ENCODE peak calls at places on chromosome 19, in four cellular contexts. R is activated naive CD8-positive, alpha-beta T cell treated with anti-CD3 and anti-CD28 coated beads, Interleukin-2, amount 50 U/mL, for 24 hours; I is choroid plexus epithelial cell; Z is activated T-cell treated with anti-CD3 and anti-CD28 coated beads, Interleukin-2, amount 50 U/mL, for 72 hours. D is an unnamed sample.

GRCh38 chr19:296476-297225 is 5.4 kb upstream of the PLPP2 start:
- DNase-seq in R (no peak), I (no peak), Z (no peak), D (no peak)

GRCh38 chr19:1130801-1131717 is 27.3 kb downstream of the GPX4 start:
- DNase-seq in R (peak; percentile 51), I (no peak), Z (peak; percentile 41), D (no peak)

GRCh38 chr19:47240996-47241918 is 10.3 kb upstream of the BBC3 start:
- DNase-seq in R (peak; percentile 86), I (peak; percentile 84), Z (peak; percentile 90), D (no peak)

GRCh38 chr19:55225415-55225958 is 3.1 kb downstream of the TMEM86B start:
- DNase-seq in R (no peak), I (no peak), Z (no peak), D (no peak)

GRCh38 chr19:30222993-30223865 is 149.0 kb upstream of the ZNF536 start:
- DNase-seq in R (no peak), I (no peak), Z (peak; percentile 12), D (no peak)

GRCh38 chr19:35195822-35196221 is 32.7 kb downstream of the FAM187B start:
- DNase-seq in R (no peak), I (no peak), Z (no peak), D (no peak)

GRCh38 chr19:50926144-50926543 is 14.9 kb upstream of the KLK4 start:
- DNase-seq in R (no peak), I (no peak), Z (no peak), D (no peak)

GRCh38 chr19:44848036-44848804 is 2.1 kb downstream of the NECTIN2 start:
- DNase-seq in R (no peak), I (peak; percentile 79), Z (no peak), D (no peak)

GRCh38 chr19:51005248-51005647 is 3.8 kb upstream of the KLK8 start:
- DNase-seq in R (no peak), I (no peak), Z (no peak), D (no peak)

GRCh38 chr19:45045671-45046353 is 7.0 kb downstream of the CLASRP start:
- DNase-seq in R (no peak), I (no peak), Z (no peak), D (no peak)

GRCh38 chr19:30283556-30283955 is 88.6 kb upstream of the ZNF536 start:
- DNase-seq in R (no peak), I (no peak), Z (no peak), D (no peak)

GRCh38 chr19:41449079-41449864 is 6.3 kb downstream of the ERICH4 start:
- DNase-seq in R (peak; percentile 78), I (peak; percentile 73), Z (peak; percentile 75), D (no peak)

GRCh38 chr19:14048439-14049153 is 13.3 kb downstream of the PALM3 start:
- DNase-seq in R (peak; percentile 86), I (peak; percentile 31), Z (peak; percentile 74), D (no peak)

GRCh38 chr19:44024900-44025216 is 321 bp upstream of the ZNF222 start:
- DNase-seq in R (no peak), I (no peak), Z (no peak), D (no peak)

GRCh38 chr19:41700381-41701195 is 7.8 kb upstream of the CEACAM5 start:
- DNase-seq in R (no peak), I (no peak), Z (no peak), D (no peak)

GRCh38 chr19:18501832-18502231 is 20.0 kb downstream of the ELL start:
- DNase-seq in R (no peak), I (no peak), Z (no peak), D (no peak)

GRCh38 chr19:47687906-47688305 is 25.3 kb upstream of the EHD2 start:
- DNase-seq in R (no peak), I (no peak), Z (no peak), D (no peak)

GRCh38 chr19:370641-371330 is 26.2 kb upstream of the MIER2 start:
- DNase-seq in R (no peak), I (no peak), Z (no peak), D (no peak)

GRCh38 chr19:52237771-52238400 is 31.5 kb upstream of the ZNF766 start:
- DNase-seq in R (peak; percentile 54), I (peak; percentile 84), Z (peak; percentile 51), D (no peak)

GRCh38 chr19:50928841-50929240 is 17.6 kb upstream of the KLK4 start:
- DNase-seq in R (no peak), I (no peak), Z (no peak), D (no peak)

GRCh38 chr19:58529405-58529804 is 9.8 kb upstream of the ZBTB45 start:
- DNase-seq in R (no peak), I (no peak), Z (no peak), D (no peak)

GRCh38 chr19:54317108-54317964 is 4.4 kb upstream of the LILRA5 start:
- DNase-seq in R (no peak), I (no peak), Z (no peak), D (no peak)

GRCh38 chr19:46033401-46033800 is 7.4 kb downstream of the IGFL4 start:
- DNase-seq in R (no peak), I (no peak), Z (no peak), D (no peak)

GRCh38 chr19:18008814-18009213 is 844 bp downstream of the ARRDC2 start:
- DNase-seq in R (no peak), I (no peak), Z (no peak), D (no peak)

GRCh38 chr19:4639531-4640246 is 373 bp downstream of the TNFAIP8L1 start:
- DNase-seq in R (no peak), I (no peak), Z (peak; percentile 18), D (no peak)

GRCh38 chr19:13117176-13117771 is 734 bp upstream of the TRMT1 start:
- DNase-seq in R (no peak), I (no peak), Z (no peak), D (no peak)

GRCh38 chr19:6718741-6719539 is 1.5 kb downstream of the C3 start:
- DNase-seq in R (peak; percentile 29), I (no peak), Z (peak; percentile 33), D (no peak)

GRCh38 chr19:869245-870177 is 10.0 kb downstream of the CFD start:
- DNase-seq in R (no peak), I (peak; percentile 96), Z (no peak), D (no peak)

GRCh38 chr19:49684251-49684982 is 5.0 kb upstream of the ADM5 start:
- DNase-seq in R (no peak), I (no peak), Z (no peak), D (no peak)

GRCh38 chr19:3547301-3547731 is 8.3 kb downstream of the TEKTIP1 start:
- DNase-seq in R (peak; percentile 60), I (no peak), Z (peak; percentile 44), D (no peak)

GRCh38 chr19:1613808-1614570 is 8.7 kb upstream of the UQCR11 start:
- DNase-seq in R (no peak), I (no peak), Z (no peak), D (no peak)

GRCh38 chr19:17755977-17756670 is 4.8 kb downstream of the FCHO1 start:
- DNase-seq in R (peak; percentile 54), I (peak; percentile 80), Z (peak; percentile 54), D (no peak)

GRCh38 chr19:27858981-27859581 is 1353.9 kb downstream of the UQCRFS1 start:
- DNase-seq in R (no peak), I (no peak), Z (no peak), D (no peak)

GRCh38 chr19:55471266-55471665 is 5.2 kb upstream of the ZNF628 start:
- DNase-seq in R (no peak), I (no peak), Z (no peak), D (no peak)

GRCh38 chr19:16442386-16443276 is 29.1 kb downstream of the EPS15L1 start:
- DNase-seq in R (no peak), I (no peak), Z (no peak), D (no peak)

GRCh38 chr19:54662730-54663129 is at the start of gene LILRB4:
- DNase-seq in R (no peak), I (no peak), Z (no peak), D (no peak)

GRCh38 chr19:53664152-53664551 is 32.4 kb downstream of the DPRX start:
- DNase-seq in R (no peak), I (no peak), Z (no peak), D (no peak)

GRCh38 chr19:37980419-37980975 is 73.5 kb downstream of the SIPA1L3 start:
- DNase-seq in R (no peak), I (no peak), Z (no peak), D (no peak)

GRCh38 chr19:21698215-21698614 is 69.2 kb downstream of the ZNF100 start:
- DNase-seq in R (no peak), I (peak; percentile 26), Z (no peak), D (no peak)

D was measured in cortex of kidney.